ENCODE peak calls at places on chromosomes 2 and 18, in four cellular contexts. N is naive B cell, T is D341Med, E is retinal pigment epithelial cell. C is an unnamed sample.

GRCh38 chr2:8761529-8762164 is 75.8 kb downstream of the KIDINS220 start:
- DNase-seq in N (no peak), T (peak), E (no peak), C (peak)

GRCh38 chr2:101696272-101697123 is 1.0 kb upstream of the MAP4K4 start:
- DNase-seq in N (no peak), T (peak), E (no peak), C (no peak)

GRCh38 chr2:199596549-199596948 is 138.8 kb upstream of the SATB2 start:
- DNase-seq in N (no peak), T (peak), E (no peak), C (no peak)

GRCh38 chr2:149187061-149187460 is 143.3 kb upstream of the LYPD6 start:
- DNase-seq in N (no peak), T (no peak), E (no peak), C (no peak)

GRCh38 chr2:146669735-146670134 is 1175.1 kb upstream of the ACVR2A start:
- DNase-seq in N (no peak), T (no peak), E (no peak), C (no peak)

GRCh38 chr2:28419003-28419704 is 26.5 kb downstream of the FOSL2 start:
- DNase-seq in N (no peak), T (no peak), E (no peak), C (no peak)

GRCh38 chr2:39530423-39530866 is 93.4 kb upstream of the MAP4K3 start:
- DNase-seq in N (no peak), T (no peak), E (no peak), C (no peak)

GRCh38 chr2:69692424-69692823 is 48.9 kb upstream of the AAK1 start:
- DNase-seq in N (no peak), T (no peak), E (no peak), C (no peak)

GRCh38 chr18:68436485-68436884 is 278.4 kb downstream of the TMX3 start:
- DNase-seq in N (no peak), T (no peak), E (no peak), C (no peak)

GRCh38 chr18:56173542-56174220 is 464.7 kb downstream of the TXNL1 start:
- DNase-seq in N (no peak), T (no peak), E (no peak), C (no peak)

GRCh38 chr2:115999039-115999438 is 1556.6 kb downstream of the DPP10 start:
- DNase-seq in N (no peak), T (no peak), E (no peak), C (no peak)

GRCh38 chr2:54048117-54048785 is 67.2 kb upstream of the ACYP2 start:
- DNase-seq in N (no peak), T (no peak), E (no peak), C (no peak)

GRCh38 chr2:216391401-216391800 is 19.1 kb upstream of the MARCHF4 start:
- DNase-seq in N (no peak), T (no peak), E (no peak), C (no peak)

GRCh38 chr2:26179446-26179907 is 6.6 kb downstream of the GAREM2 start:
- DNase-seq in N (no peak), T (no peak), E (no peak), C (no peak)

GRCh38 chr2:138475394-138475793 is 26.2 kb upstream of the SPOPL start:
- DNase-seq in N (peak), T (no peak), E (no peak), C (peak)

GRCh38 chr2:102399499-102400141 is 23.3 kb upstream of the IL18RAP start:
- DNase-seq in N (no peak), T (no peak), E (no peak), C (no peak)

C was measured in germinal center.